ENCODE peak calls at places on chromosomes 13 and 19, in eight cellular contexts. One of them, this sample, is unnamed.

GRCh38 chr19:38735257-38735686 is 9.0 kb downstream of the CAPN12 start:
- DNase-seq in left ventricle myocardium inferior: no peak
- DNase-seq in WTC11: peak
- DNase-seq in epithelial cell of esophagus: peak
- DNase-seq in neural crest cell: no peak
- DNase-seq in progenitor cell of endocrine pancreas: peak
- DNase-seq in Calu3: peak
- DNase-seq in neural progenitor cell: peak
- DNase-seq in this sample: no peak

GRCh38 chr19:29714953-29715694 is at the start of gene C19orf12:
- DNase-seq in left ventricle myocardium inferior: peak
- DNase-seq in Calu3: peak
- DNase-seq in progenitor cell of endocrine pancreas: peak
- DNase-seq in neural progenitor cell: peak
- DNase-seq in neural crest cell: peak
- DNase-seq in epithelial cell of esophagus: peak
- DNase-seq in WTC11: peak
- DNase-seq in this sample: no peak

GRCh38 chr19:45820413-45821102 is 5.5 kb upstream of the RSPH6A start:
- DNase-seq in WTC11: no peak
- DNase-seq in neural crest cell: no peak
- DNase-seq in progenitor cell of endocrine pancreas: no peak
- DNase-seq in Calu3: no peak
- DNase-seq in epithelial cell of esophagus: no peak
- DNase-seq in left ventricle myocardium inferior: no peak
- DNase-seq in neural progenitor cell: no peak
- DNase-seq in this sample: no peak

GRCh38 chr13:87999791-88000190 is 328.6 kb downstream of the SLITRK5 start:
- DNase-seq in neural progenitor cell: no peak
- DNase-seq in left ventricle myocardium inferior: no peak
- DNase-seq in neural crest cell: no peak
- DNase-seq in epithelial cell of esophagus: no peak
- DNase-seq in Calu3: no peak
- DNase-seq in progenitor cell of endocrine pancreas: no peak
- DNase-seq in WTC11: no peak
- DNase-seq in this sample: no peak

GRCh38 chr19:33819875-33820781 is 23.5 kb downstream of the KCTD15 start:
- DNase-seq in progenitor cell of endocrine pancreas: peak
- DNase-seq in Calu3: peak
- DNase-seq in left ventricle myocardium inferior: peak
- DNase-seq in neural crest cell: peak
- DNase-seq in epithelial cell of esophagus: peak
- DNase-seq in neural progenitor cell: peak
- DNase-seq in WTC11: peak
- DNase-seq in this sample: no peak

GRCh38 chr19:38001158-38001781 is 94.3 kb downstream of the SIPA1L3 start:
- DNase-seq in neural progenitor cell: no peak
- DNase-seq in Calu3: no peak
- DNase-seq in progenitor cell of endocrine pancreas: no peak
- DNase-seq in epithelial cell of esophagus: no peak
- DNase-seq in WTC11: no peak
- DNase-seq in neural crest cell: no peak
- DNase-seq in left ventricle myocardium inferior: no peak
- DNase-seq in this sample: no peak

GRCh38 chr13:54162069-54162468 is 1133.5 kb downstream of the OLFM4 start:
- DNase-seq in left ventricle myocardium inferior: no peak
- DNase-seq in Calu3: no peak
- DNase-seq in epithelial cell of esophagus: no peak
- DNase-seq in WTC11: no peak
- DNase-seq in neural progenitor cell: peak
- DNase-seq in progenitor cell of endocrine pancreas: no peak
- DNase-seq in neural crest cell: no peak
- DNase-seq in this sample: no peak

GRCh38 chr19:54021363-54021762 is 29.9 kb downstream of the CACNG6 start:
- DNase-seq in neural crest cell: no peak
- DNase-seq in epithelial cell of esophagus: no peak
- DNase-seq in progenitor cell of endocrine pancreas: no peak
- DNase-seq in WTC11: no peak
- DNase-seq in left ventricle myocardium inferior: no peak
- DNase-seq in neural progenitor cell: no peak
- DNase-seq in Calu3: no peak
- DNase-seq in this sample: no peak

GRCh38 chr13:107680115-107680514 is 535.2 kb downstream of the LIG4 start:
- DNase-seq in neural crest cell: no peak
- DNase-seq in neural progenitor cell: no peak
- DNase-seq in left ventricle myocardium inferior: no peak
- DNase-seq in progenitor cell of endocrine pancreas: no peak
- DNase-seq in WTC11: no peak
- DNase-seq in epithelial cell of esophagus: no peak
- DNase-seq in Calu3: no peak
- DNase-seq in this sample: no peak

DNA sequence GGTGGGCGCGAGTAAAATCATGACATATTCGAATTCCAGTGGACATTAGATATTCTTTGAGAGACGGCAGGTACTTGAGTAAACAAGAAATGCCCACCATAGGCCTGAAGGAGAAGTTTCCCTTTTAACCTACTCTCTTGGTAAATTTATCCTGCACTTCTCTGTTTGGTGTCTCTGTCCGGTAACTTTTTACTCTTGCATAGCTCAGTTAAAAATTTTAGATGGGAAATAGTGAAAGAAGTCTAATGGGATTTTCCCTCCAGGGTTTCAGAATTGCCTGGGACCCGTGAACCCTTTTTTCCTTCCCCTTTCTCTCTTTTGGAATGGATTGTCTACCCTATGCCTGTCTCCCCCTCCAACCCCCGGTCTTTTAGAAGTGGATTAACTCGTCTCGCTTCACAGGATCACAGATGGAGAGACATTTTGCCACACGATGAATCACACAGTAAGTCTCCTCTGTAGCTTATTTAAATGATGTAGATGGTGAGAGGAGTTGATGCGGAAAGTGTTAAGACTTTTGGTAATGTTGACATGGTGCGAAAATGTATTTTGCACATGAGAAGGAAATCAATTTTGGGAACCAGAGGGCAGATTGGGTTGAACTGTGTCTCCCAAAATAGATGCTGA is 511 bp upstream of the MIPEP start:
- DNase-seq in epithelial cell of esophagus: peak
- DNase-seq in Calu3: no peak
- DNase-seq in left ventricle myocardium inferior: no peak
- DNase-seq in progenitor cell of endocrine pancreas: no peak
- DNase-seq in neural crest cell: no peak
- DNase-seq in neural progenitor cell: peak
- DNase-seq in WTC11: no peak
- DNase-seq in this sample: no peak
- TF ChIP-seq CTCF in epithelial cell of esophagus: no peak
- TF ChIP-seq CTCF in Calu3: no peak
- TF ChIP-seq CTCF in left ventricle myocardium inferior: no peak
- TF ChIP-seq CTCF in progenitor cell of endocrine pancreas: no peak
- TF ChIP-seq CTCF in neural crest cell: peak
- TF ChIP-seq CTCF in neural progenitor cell: no peak
- TF ChIP-seq CTCF in WTC11: no peak
- TF ChIP-seq CTCF in this sample: no peak

DNA sequence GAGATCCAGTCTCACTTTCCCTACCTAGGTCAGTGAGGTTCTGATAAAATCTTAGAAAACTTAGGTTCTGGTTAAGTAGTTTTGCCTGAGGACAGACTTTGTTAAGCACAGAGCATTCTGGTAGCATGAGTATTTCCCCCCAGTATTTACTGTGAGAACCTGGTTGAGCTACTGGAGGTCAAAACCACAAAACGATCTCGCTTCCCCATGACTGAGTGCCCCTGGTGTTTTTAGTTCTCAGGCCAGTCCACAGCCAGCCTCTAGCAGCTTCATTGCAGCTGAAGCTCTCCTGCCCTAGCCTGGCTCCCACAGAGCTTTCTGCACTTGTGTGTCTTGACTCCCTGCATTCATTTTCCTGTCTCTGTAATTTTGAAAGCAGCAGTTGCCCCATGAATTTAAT is 1138.2 kb downstream of the UQCRFS1 start:
- DNase-seq in WTC11: no peak
- DNase-seq in neural crest cell: no peak
- DNase-seq in Calu3: no peak
- DNase-seq in left ventricle myocardium inferior: no peak
- DNase-seq in epithelial cell of esophagus: no peak
- DNase-seq in neural progenitor cell: no peak
- DNase-seq in progenitor cell of endocrine pancreas: no peak
- DNase-seq in this sample: no peak
- TF ChIP-seq CTCF in WTC11: no peak
- TF ChIP-seq CTCF in neural crest cell: no peak
- TF ChIP-seq CTCF in Calu3: no peak
- TF ChIP-seq CTCF in left ventricle myocardium inferior: no peak
- TF ChIP-seq CTCF in epithelial cell of esophagus: no peak
- TF ChIP-seq CTCF in neural progenitor cell: no peak
- TF ChIP-seq CTCF in progenitor cell of endocrine pancreas: no peak
- TF ChIP-seq CTCF in this sample: no peak

DNA sequence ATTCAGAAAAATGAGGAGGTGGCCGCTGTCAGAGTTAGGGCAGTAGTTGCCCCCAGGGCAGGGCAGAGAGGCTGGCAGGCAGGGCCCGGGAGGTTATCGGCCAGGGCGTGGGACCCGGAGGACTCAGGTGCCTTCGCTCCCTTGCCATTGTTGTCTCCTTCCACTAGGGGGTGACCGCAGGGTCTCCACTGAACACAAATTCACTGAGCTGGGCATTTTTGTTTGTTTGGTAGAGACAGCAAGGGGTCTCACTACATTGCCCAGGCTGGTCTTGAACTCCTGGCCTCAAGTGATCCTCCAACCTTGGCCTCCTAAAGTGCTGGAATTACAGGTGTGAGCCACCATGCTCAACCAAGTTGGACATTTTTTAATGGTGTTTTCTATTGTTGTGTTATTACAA is 25.1 kb downstream of the CARS2 start:
- DNase-seq in progenitor cell of endocrine pancreas: no peak
- DNase-seq in left ventricle myocardium inferior: no peak
- DNase-seq in neural crest cell: peak
- DNase-seq in WTC11: peak
- DNase-seq in neural progenitor cell: peak
- DNase-seq in epithelial cell of esophagus: peak
- DNase-seq in Calu3: no peak
- DNase-seq in this sample: no peak
- TF ChIP-seq CTCF in progenitor cell of endocrine pancreas: peak
- TF ChIP-seq CTCF in left ventricle myocardium inferior: peak
- TF ChIP-seq CTCF in neural crest cell: peak
- TF ChIP-seq CTCF in WTC11: peak
- TF ChIP-seq CTCF in neural progenitor cell: peak
- TF ChIP-seq CTCF in epithelial cell of esophagus: peak
- TF ChIP-seq CTCF in Calu3: no peak
- TF ChIP-seq CTCF in this sample: peak

GRCh38 chr13:46158983-46159382 is 23.0 kb downstream of the LCP1 start:
- DNase-seq in left ventricle myocardium inferior: no peak
- DNase-seq in Calu3: no peak
- DNase-seq in neural progenitor cell: no peak
- DNase-seq in neural crest cell: no peak
- DNase-seq in epithelial cell of esophagus: no peak
- DNase-seq in WTC11: no peak
- DNase-seq in progenitor cell of endocrine pancreas: no peak
- DNase-seq in this sample: no peak
- TF ChIP-seq CTCF in left ventricle myocardium inferior: no peak
- TF ChIP-seq CTCF in Calu3: no peak
- TF ChIP-seq CTCF in neural progenitor cell: no peak
- TF ChIP-seq CTCF in neural crest cell: no peak
- TF ChIP-seq CTCF in epithelial cell of esophagus: no peak
- TF ChIP-seq CTCF in WTC11: no peak
- TF ChIP-seq CTCF in progenitor cell of endocrine pancreas: no peak
- TF ChIP-seq CTCF in this sample: no peak

GRCh38 chr13:101942038-101942437 is 459.8 kb downstream of the FGF14 start:
- DNase-seq in Calu3: peak
- DNase-seq in left ventricle myocardium inferior: no peak
- DNase-seq in neural progenitor cell: peak
- DNase-seq in neural crest cell: peak
- DNase-seq in WTC11: peak
- DNase-seq in progenitor cell of endocrine pancreas: no peak
- DNase-seq in epithelial cell of esophagus: peak
- DNase-seq in this sample: no peak

GRCh38 chr13:101945435-101945834 is 456.4 kb downstream of the FGF14 start:
- DNase-seq in neural crest cell: no peak
- DNase-seq in Calu3: no peak
- DNase-seq in progenitor cell of endocrine pancreas: no peak
- DNase-seq in WTC11: peak
- DNase-seq in neural progenitor cell: peak
- DNase-seq in epithelial cell of esophagus: no peak
- DNase-seq in left ventricle myocardium inferior: no peak
- DNase-seq in this sample: no peak

GRCh38 chr13:101941095-101941777 is 460.6 kb downstream of the FGF14 start:
- DNase-seq in Calu3: no peak
- DNase-seq in neural crest cell: no peak
- DNase-seq in WTC11: no peak
- DNase-seq in progenitor cell of endocrine pancreas: no peak
- DNase-seq in left ventricle myocardium inferior: no peak
- DNase-seq in epithelial cell of esophagus: peak
- DNase-seq in neural progenitor cell: no peak
- DNase-seq in this sample: no peak

GRCh38 chr13:101939370-101939769 is 462.5 kb downstream of the FGF14 start:
- DNase-seq in neural crest cell: no peak
- DNase-seq in Calu3: no peak
- DNase-seq in epithelial cell of esophagus: no peak
- DNase-seq in neural progenitor cell: no peak
- DNase-seq in progenitor cell of endocrine pancreas: no peak
- DNase-seq in left ventricle myocardium inferior: no peak
- DNase-seq in WTC11: no peak
- DNase-seq in this sample: no peak

GRCh38 chr13:101942535-101943157 is 459.2 kb downstream of the FGF14 start:
- DNase-seq in progenitor cell of endocrine pancreas: no peak
- DNase-seq in neural crest cell: no peak
- DNase-seq in left ventricle myocardium inferior: no peak
- DNase-seq in WTC11: no peak
- DNase-seq in Calu3: no peak
- DNase-seq in epithelial cell of esophagus: no peak
- DNase-seq in neural progenitor cell: peak
- DNase-seq in this sample: no peak
- TF ChIP-seq CTCF in progenitor cell of endocrine pancreas: no peak
- TF ChIP-seq CTCF in neural crest cell: no peak
- TF ChIP-seq CTCF in left ventricle myocardium inferior: peak
- TF ChIP-seq CTCF in WTC11: no peak
- TF ChIP-seq CTCF in Calu3: no peak
- TF ChIP-seq CTCF in epithelial cell of esophagus: no peak
- TF ChIP-seq CTCF in neural progenitor cell: no peak
- TF ChIP-seq CTCF in this sample: no peak

DNA sequence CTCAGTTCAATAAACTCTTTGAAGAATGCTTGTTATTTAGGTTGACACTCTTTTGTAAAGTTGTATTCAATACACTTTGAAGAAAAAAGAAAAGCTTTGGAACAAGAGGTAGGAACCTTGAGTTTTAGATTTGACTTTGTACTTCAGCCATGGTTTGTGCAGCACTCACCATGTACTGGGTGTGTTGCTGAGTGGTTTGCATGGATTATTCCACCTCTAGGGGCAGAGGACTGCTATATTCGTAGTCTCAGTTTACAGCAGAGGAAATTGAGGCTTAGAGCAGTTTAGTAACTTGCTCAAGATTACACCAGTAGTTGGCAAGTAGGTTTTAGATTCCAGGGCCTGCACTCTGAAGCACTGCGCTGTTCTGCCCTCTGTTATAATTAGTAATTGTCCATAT is 68.8 kb downstream of the DNAJC3 start:
- DNase-seq in WTC11: no peak
- DNase-seq in left ventricle myocardium inferior: no peak
- DNase-seq in epithelial cell of esophagus: peak
- DNase-seq in neural progenitor cell: no peak
- DNase-seq in Calu3: no peak
- DNase-seq in progenitor cell of endocrine pancreas: no peak
- DNase-seq in neural crest cell: no peak
- DNase-seq in this sample: no peak
- TF ChIP-seq CTCF in WTC11: no peak
- TF ChIP-seq CTCF in left ventricle myocardium inferior: no peak
- TF ChIP-seq CTCF in epithelial cell of esophagus: peak
- TF ChIP-seq CTCF in neural progenitor cell: peak
- TF ChIP-seq CTCF in Calu3: no peak
- TF ChIP-seq CTCF in progenitor cell of endocrine pancreas: peak
- TF ChIP-seq CTCF in neural crest cell: peak
- TF ChIP-seq CTCF in this sample: no peak